ENCODE peak calls at places on chromosomes 3 and 15, in six cellular contexts. E is progenitor cell of endocrine pancreas, Z is gastrocnemius medialis, Q is GM06990, L is uterus, J is neural progenitor cell. X is an unnamed sample.

GRCh38 chr3:30720586-30721313 is 114.3 kb downstream of the TGFBR2 start:
- DNase-seq in E (no peak), Z (no peak), Q (no peak), L (no peak), J (no peak), X (peak)

GRCh38 chr3:135148431-135148830 is 353.4 kb downstream of the EPHB1 start:
- DNase-seq in E (no peak), Z (peak), Q (no peak), L (peak), J (no peak), X (no peak)

GRCh38 chr3:23797490-23797889 is 8.3 kb upstream of the UBE2E1 start:
- DNase-seq in E (no peak), Z (no peak), Q (peak), L (no peak), J (no peak), X (no peak)

GRCh38 chr15:90315276-90315982 is 36.7 kb upstream of the ZNF774 start:
- DNase-seq in E (no peak), Z (peak), Q (no peak), L (peak), J (no peak), X (peak)

GRCh38 chr3:25412269-25412668 is 15.8 kb upstream of the RARB start:
- DNase-seq in E (no peak), Z (no peak), Q (no peak), L (no peak), J (no peak), X (no peak)

GRCh38 chr15:85759391-85759790 is 35.3 kb downstream of the KLHL25 start:
- DNase-seq in E (no peak), Z (no peak), Q (no peak), L (no peak), J (no peak), X (no peak)

GRCh38 chr3:137988152-137988551 is 21.8 kb upstream of the CLDN18 start:
- DNase-seq in E (no peak), Z (no peak), Q (peak), L (no peak), J (no peak), X (no peak)

GRCh38 chr3:183114779-183115178 is 15.5 kb upstream of the MCCC1 start:
- DNase-seq in E (no peak), Z (no peak), Q (no peak), L (no peak), J (peak), X (no peak)

GRCh38 chr3:185732782-185733181 is 92.1 kb downstream of the IGF2BP2 start:
- DNase-seq in E (no peak), Z (no peak), Q (no peak), L (no peak), J (no peak), X (peak)

GRCh38 chr3:11423868-11424267 is 151.7 kb downstream of the ATG7 start:
- DNase-seq in E (no peak), Z (no peak), Q (no peak), L (no peak), J (peak), X (no peak)

GRCh38 chr15:90376789-90377188 is 11.3 kb upstream of the IQGAP1 start:
- DNase-seq in E (no peak), Z (no peak), Q (no peak), L (no peak), J (no peak), X (no peak)

GRCh38 chr15:92674347-92674746 is 18.8 kb upstream of the FAM174B start:
- DNase-seq in E (no peak), Z (no peak), Q (no peak), L (no peak), J (no peak), X (no peak)

GRCh38 chr3:112814256-112814655 is 32.4 kb downstream of the CD200R1L start:
- DNase-seq in E (no peak), Z (no peak), Q (no peak), L (peak), J (peak), X (peak)
- TF ChIP-seq CTCF in E (no peak), Z (no peak), Q (peak), L (peak), J (peak), X (peak)

DNA sequence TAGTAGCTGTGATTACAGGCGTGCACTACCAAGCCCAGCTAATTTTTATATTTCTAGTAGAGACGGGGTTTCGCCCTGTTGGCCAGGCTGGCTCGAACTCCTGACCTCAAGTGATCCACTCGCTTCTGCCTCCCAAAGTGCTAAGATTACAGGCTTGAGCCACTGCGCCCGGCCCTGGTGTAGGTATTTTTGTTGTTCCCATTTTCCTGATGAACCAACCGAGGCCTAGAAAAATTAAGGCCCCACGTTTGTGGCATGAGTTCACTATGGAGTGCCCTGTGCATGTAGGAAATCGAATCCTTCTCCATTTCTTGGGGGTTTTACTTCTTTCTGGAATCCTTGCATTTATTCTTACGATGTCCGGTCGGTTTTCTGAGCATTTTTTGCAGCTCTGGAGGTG is 14.3 kb upstream of the TATDN2 start:
- DNase-seq in E (no peak), Z (no peak), Q (no peak), L (no peak), J (no peak), X (no peak)
- TF ChIP-seq CTCF in E (no peak), Z (no peak), Q (no peak), L (no peak), J (no peak), X (no peak)

DNA sequence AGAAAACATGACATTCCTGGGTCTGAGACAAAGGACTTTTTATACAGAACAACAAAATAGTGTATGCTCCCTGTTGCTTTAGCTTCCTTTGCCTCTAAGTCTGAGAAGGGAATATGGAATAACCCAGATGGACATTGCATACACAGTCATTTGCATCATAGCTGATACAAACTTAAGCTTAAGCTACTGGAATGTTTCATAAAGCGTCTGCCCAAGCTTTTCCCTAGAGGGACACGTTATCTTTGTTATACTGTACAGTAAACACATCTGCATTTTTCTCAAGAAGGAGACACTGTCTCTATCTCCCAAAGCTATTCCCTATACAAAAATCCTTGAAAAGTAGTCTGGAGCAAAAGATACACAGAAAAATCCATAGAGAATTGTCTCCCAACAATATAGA is 775.0 kb downstream of the DIPK2A start:
- DNase-seq in E (no peak), Z (no peak), Q (no peak), L (no peak), J (no peak), X (no peak)
- TF ChIP-seq CTCF in E (no peak), Z (no peak), Q (no peak), L (no peak), J (no peak), X (no peak)

GRCh38 chr3:127556565-127556964 is 34.0 kb downstream of the TPRA1 start:
- DNase-seq in E (no peak), Z (no peak), Q (no peak), L (no peak), J (peak), X (no peak)
- TF ChIP-seq CTCF in E (peak), Z (no peak), Q (peak), L (no peak), J (peak), X (no peak)

GRCh38 chr3:85800676-85801075 is 841.9 kb downstream of the CADM2 start:
- DNase-seq in E (no peak), Z (no peak), Q (no peak), L (no peak), J (no peak), X (no peak)

GRCh38 chr3:85796140-85796539 is 837.4 kb downstream of the CADM2 start:
- DNase-seq in E (no peak), Z (no peak), Q (no peak), L (no peak), J (no peak), X (no peak)

GRCh38 chr3:85801955-85802354 is 843.2 kb downstream of the CADM2 start:
- DNase-seq in E (no peak), Z (no peak), Q (no peak), L (no peak), J (peak), X (no peak)
- TF ChIP-seq CTCF in E (peak), Z (no peak), Q (peak), L (no peak), J (peak), X (no peak)

X was measured in AG10803.